ENCODE peak calls at places on chromosomes 13 and 19, in seven cellular contexts. H is K562, Z is SK-N-SH, P is HCT116, D is H1, K is GM12878, Y is HepG2. I is an unnamed sample.

GRCh38 chr19:57665261-57665806 is 3.4 kb upstream of the ZSCAN4 start:
- DNase-seq in H (no peak), Z (no peak), P (no peak), D (no peak), K (no peak), Y (no peak), I (no peak)

GRCh38 chr19:5880604-5881078 is 10.3 kb upstream of the FUT5 start:
- DNase-seq in H (no peak), Z (no peak), P (no peak), D (no peak), K (no peak), Y (peak), I (no peak)

GRCh38 chr13:38366954-38367645 is 17.4 kb downstream of the UFM1 start:
- DNase-seq in H (no peak), Z (no peak), P (no peak), D (no peak), K (no peak), Y (no peak), I (no peak)

GRCh38 chr19:44696939-44697669 is 1.8 kb upstream of the CEACAM16 start:
- DNase-seq in H (no peak), Z (no peak), P (no peak), D (no peak), K (no peak), Y (no peak), I (no peak)

GRCh38 chr19:33778089-33778791 is 18.4 kb upstream of the KCTD15 start:
- DNase-seq in H (peak), Z (peak), P (no peak), D (peak), K (peak), Y (peak), I (peak)

GRCh38 chr19:58563034-58563573 is 4.7 kb upstream of the UBE2M start:
- DNase-seq in H (no peak), Z (peak), P (no peak), D (no peak), K (no peak), Y (no peak), I (no peak)

GRCh38 chr13:54682184-54682583 is 1653.6 kb downstream of the OLFM4 start:
- DNase-seq in H (no peak), Z (no peak), P (no peak), D (no peak), K (no peak), Y (no peak), I (no peak)

GRCh38 chr13:105638446-105638845 is 897.0 kb downstream of the EFNB2 start:
- DNase-seq in H (no peak), Z (no peak), P (no peak), D (no peak), K (no peak), Y (no peak), I (no peak)

GRCh38 chr19:13965377-13965896 is 13.1 kb downstream of the DCAF15 start:
- DNase-seq in H (no peak), Z (no peak), P (no peak), D (no peak), K (no peak), Y (no peak), I (no peak)

GRCh38 chr13:40676007-40676406 is 9.6 kb upstream of the FOXO1 start:
- DNase-seq in H (no peak), Z (no peak), P (no peak), D (no peak), K (no peak), Y (no peak), I (no peak)

GRCh38 chr13:101211261-101211660 is 205.0 kb downstream of the NALCN start:
- DNase-seq in H (no peak), Z (no peak), P (no peak), D (no peak), K (no peak), Y (no peak), I (no peak)

GRCh38 chr19:51830263-51830662 is 35.3 kb downstream of the FPR3 start:
- DNase-seq in H (peak), Z (no peak), P (no peak), D (no peak), K (no peak), Y (no peak), I (no peak)

GRCh38 chr13:112562254-112562653 is 25.7 kb downstream of the TUBGCP3 start:
- DNase-seq in H (no peak), Z (no peak), P (no peak), D (no peak), K (no peak), Y (no peak), I (no peak)

GRCh38 chr13:72760189-72760588 is 21.5 kb downstream of the DIS3 start:
- DNase-seq in H (no peak), Z (no peak), P (no peak), D (no peak), K (no peak), Y (no peak), I (no peak)

GRCh38 chr19:16247353-16248182 is 49.9 kb downstream of the AP1M1 start:
- DNase-seq in H (peak), Z (peak), P (peak), D (peak), K (peak), Y (peak), I (peak)

GRCh38 chr13:38348890-38349289 is 761 bp upstream of the UFM1 start:
- DNase-seq in H (peak), Z (no peak), P (no peak), D (no peak), K (no peak), Y (no peak), I (no peak)

GRCh38 chr13:36875955-36876354 is 44.1 kb downstream of the SMAD9 start:
- DNase-seq in H (no peak), Z (peak), P (no peak), D (no peak), K (no peak), Y (no peak), I (no peak)

GRCh38 chr19:18385675-18386542 is at the start of gene GDF15:
- DNase-seq in H (peak), Z (peak), P (peak), D (peak), K (no peak), Y (peak), I (peak)

GRCh38 chr13:31846984-31847752 is 107.8 kb downstream of the RXFP2 start:
- DNase-seq in H (peak), Z (peak), P (no peak), D (no peak), K (no peak), Y (no peak), I (no peak)

GRCh38 chr13:79030513-79030912 is 371.6 kb upstream of the OBI1 start:
- DNase-seq in H (no peak), Z (peak), P (no peak), D (no peak), K (no peak), Y (no peak), I (no peak)

GRCh38 chr13:20499986-20500385 is 25.7 kb downstream of the CRYL1 start:
- DNase-seq in H (no peak), Z (no peak), P (no peak), D (no peak), K (no peak), Y (no peak), I (no peak)

GRCh38 chr13:111008351-111008750 is 93.5 kb upstream of the ANKRD10 start:
- DNase-seq in H (no peak), Z (no peak), P (no peak), D (no peak), K (no peak), Y (no peak), I (no peak)

GRCh38 chr19:42422576-42423461 is 4.4 kb downstream of the LIPE start:
- DNase-seq in H (no peak), Z (peak), P (no peak), D (no peak), K (no peak), Y (peak), I (no peak)

GRCh38 chr13:50990540-50991506 is 81.2 kb downstream of the RNASEH2B start:
- DNase-seq in H (peak), Z (peak), P (no peak), D (no peak), K (no peak), Y (no peak), I (no peak)

GRCh38 chr13:47241446-47241845 is 344.6 kb upstream of the HTR2A start:
- DNase-seq in H (peak), Z (no peak), P (no peak), D (no peak), K (no peak), Y (no peak), I (peak)

GRCh38 chr13:61013782-61014181 is 401.9 kb downstream of the PCDH20 start:
- DNase-seq in H (no peak), Z (no peak), P (no peak), D (no peak), K (no peak), Y (no peak), I (no peak)

GRCh38 chr19:41273076-41273475 is 8.9 kb downstream of the HNRNPUL1 start:
- DNase-seq in H (no peak), Z (no peak), P (no peak), D (no peak), K (no peak), Y (no peak), I (no peak)

GRCh38 chr13:21637296-21637695 is 33.3 kb upstream of the MICU2 start:
- DNase-seq in H (peak), Z (no peak), P (peak), D (no peak), K (no peak), Y (peak), I (no peak)

GRCh38 chr13:49652691-49653305 is 24.5 kb downstream of the ARL11 start:
- DNase-seq in H (peak), Z (peak), P (peak), D (peak), K (no peak), Y (peak), I (peak)

GRCh38 chr13:35465345-35465744 is 11.1 kb downstream of the MAB21L1 start:
- DNase-seq in H (no peak), Z (no peak), P (no peak), D (no peak), K (no peak), Y (no peak), I (no peak)

GRCh38 chr13:41668130-41668757 is 210.9 kb downstream of the RGCC start:
- DNase-seq in H (peak), Z (peak), P (peak), D (no peak), K (peak), Y (peak), I (peak)

GRCh38 chr13:51923983-51924539 is 62.3 kb downstream of the CCDC70 start:
- DNase-seq in H (peak), Z (peak), P (peak), D (no peak), K (no peak), Y (peak), I (no peak)

GRCh38 chr13:34322416-34323074 is 504.6 kb downstream of the RFC3 start:
- DNase-seq in H (no peak), Z (no peak), P (no peak), D (no peak), K (no peak), Y (no peak), I (no peak)

GRCh38 chr19:6343462-6343861 is 10.1 kb upstream of the ACER1 start:
- DNase-seq in H (peak), Z (no peak), P (no peak), D (no peak), K (no peak), Y (no peak), I (no peak)

GRCh38 chr19:41746593-41747227 is 8.6 kb upstream of the CEACAM6 start:
- DNase-seq in H (peak), Z (peak), P (peak), D (peak), K (no peak), Y (peak), I (peak)

GRCh38 chr13:24264976-24265375 is 44.4 kb upstream of the C1QTNF9 start:
- DNase-seq in H (no peak), Z (no peak), P (no peak), D (no peak), K (no peak), Y (no peak), I (no peak)

GRCh38 chr19:9793051-9793591 is 24.6 kb upstream of the ZNF846 start:
- DNase-seq in H (peak), Z (no peak), P (no peak), D (no peak), K (no peak), Y (no peak), I (peak)

GRCh38 chr19:51124729-51125128 is at the start of gene SIGLEC9:
- DNase-seq in H (no peak), Z (no peak), P (no peak), D (no peak), K (no peak), Y (no peak), I (no peak)

GRCh38 chr19:49398931-49399330 is 10.9 kb downstream of the KASH5 start:
- DNase-seq in H (no peak), Z (no peak), P (no peak), D (no peak), K (no peak), Y (no peak), I (no peak)

GRCh38 chr19:49395581-49396407 is 7.7 kb downstream of the KASH5 start:
- DNase-seq in H (peak), Z (peak), P (no peak), D (no peak), K (no peak), Y (no peak), I (no peak)

GRCh38 chr19:49400034-49400433 is 12.0 kb downstream of the KASH5 start:
- DNase-seq in H (no peak), Z (no peak), P (no peak), D (no peak), K (no peak), Y (peak), I (no peak)

GRCh38 chr19:49396738-49397505 is 8.9 kb downstream of the KASH5 start:
- DNase-seq in H (no peak), Z (peak), P (no peak), D (no peak), K (no peak), Y (no peak), I (no peak)

DNA sequence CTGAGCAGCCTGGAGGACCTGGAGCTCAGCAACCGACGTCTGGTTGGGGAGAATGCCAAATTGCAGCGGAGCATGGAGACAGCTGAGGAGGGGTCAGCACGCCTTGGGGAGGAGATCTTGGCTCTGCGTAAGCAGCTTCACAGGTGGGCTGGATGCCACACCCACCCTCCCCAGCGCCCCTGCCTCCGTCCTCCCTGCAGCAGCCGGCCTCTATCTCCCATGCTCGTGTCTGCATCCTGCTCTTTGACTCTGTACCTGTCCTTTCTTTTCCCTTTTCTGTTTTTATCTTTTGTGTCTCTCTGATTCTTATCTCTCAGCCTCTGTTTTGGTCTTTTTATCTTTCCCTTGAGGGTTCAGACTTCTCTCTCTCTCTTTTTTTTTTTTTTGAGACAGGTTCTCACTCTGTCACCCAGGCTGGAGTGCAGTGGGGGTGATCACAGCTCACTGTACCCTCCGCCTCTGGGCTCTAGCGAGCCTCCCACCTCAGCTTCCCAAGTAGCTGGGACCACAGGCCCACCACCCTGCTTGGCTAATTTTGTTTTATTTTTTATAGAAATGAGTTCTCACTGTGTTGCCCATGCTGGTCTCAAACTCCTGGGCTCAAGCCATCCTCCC is 10.1 kb downstream of the KASH5 start:
- DNase-seq in H (no peak), Z (peak), P (no peak), D (no peak), K (no peak), Y (no peak), I (no peak)
- TF ChIP-seq JUND in H (no peak), Z (no peak), P (no peak), D (no peak), K (no peak), Y (no peak), I (no peak)

DNA sequence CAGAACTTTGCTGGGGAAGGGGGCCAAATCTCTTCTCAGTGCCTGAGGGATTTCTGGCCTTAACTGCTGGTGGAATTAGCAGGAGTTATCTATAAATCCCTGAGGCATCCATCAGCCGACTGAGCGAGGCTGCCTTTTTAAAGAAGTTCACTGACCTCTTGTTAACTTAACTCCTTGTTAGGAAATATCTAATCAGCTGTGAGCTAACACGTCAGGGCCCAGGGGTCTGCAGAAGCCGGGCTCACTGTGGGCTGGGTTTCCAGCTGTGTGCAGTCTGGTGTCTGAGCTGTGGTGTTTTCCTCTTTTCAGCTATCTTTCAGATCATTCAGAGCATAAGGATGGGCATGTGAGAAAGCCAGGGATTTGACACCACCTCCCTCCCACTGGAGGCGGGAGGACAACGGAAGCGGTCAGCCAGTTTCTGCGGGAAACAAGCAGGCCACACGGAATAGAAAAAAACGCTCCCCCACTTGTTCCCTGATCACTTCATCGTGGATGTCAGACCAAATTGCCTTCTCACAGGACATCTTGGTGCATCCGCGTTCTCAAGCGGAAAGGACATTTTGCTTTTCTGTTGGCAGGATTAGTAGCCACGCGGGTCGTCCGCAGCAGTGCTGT is 23.4 kb downstream of the SERP2 start:
- DNase-seq in H (peak), Z (peak), P (no peak), D (no peak), K (no peak), Y (no peak), I (no peak)
- TF ChIP-seq JUND in H (no peak), Z (no peak), P (no peak), D (no peak), K (no peak), Y (no peak), I (no peak)

GRCh38 chr13:80654638-80655249 is 313.8 kb upstream of the SPRY2 start:
- DNase-seq in H (no peak), Z (no peak), P (no peak), D (no peak), K (no peak), Y (no peak), I (no peak)
- TF ChIP-seq JUND in H (no peak), Z (no peak), P (no peak), D (no peak), K (no peak), Y (no peak), I (no peak)

DNA sequence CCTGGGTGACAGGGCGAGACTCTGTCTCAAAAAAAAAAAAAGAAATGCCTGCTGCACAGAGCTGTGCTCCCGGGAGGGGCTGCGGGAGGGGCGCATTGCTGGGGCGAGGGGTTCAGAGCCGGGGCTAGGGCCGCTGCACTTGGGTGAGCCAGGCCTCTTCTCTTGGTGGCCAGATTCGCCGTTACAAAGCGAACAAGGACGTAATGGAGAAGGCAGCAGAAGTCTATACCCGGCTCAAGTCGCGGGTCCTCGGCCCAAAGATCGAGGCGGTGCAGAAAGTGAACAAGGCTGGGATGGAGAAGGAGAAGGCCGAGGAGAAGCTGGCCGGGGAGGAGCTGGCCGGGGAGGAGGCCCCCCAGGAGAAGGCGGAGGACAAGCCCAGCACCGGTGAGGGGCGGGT is 19.0 kb downstream of the PLIN4 start:
- DNase-seq in H (no peak), Z (no peak), P (no peak), D (no peak), K (no peak), Y (no peak), I (no peak)
- TF ChIP-seq JUND in H (no peak), Z (no peak), P (no peak), D (no peak), K (no peak), Y (no peak), I (no peak)

GRCh38 chr13:30113983-30114491 is 193.3 kb downstream of the KATNAL1 start:
- DNase-seq in H (peak), Z (no peak), P (no peak), D (peak), K (no peak), Y (peak), I (no peak)
- TF ChIP-seq JUND in H (no peak), Z (no peak), P (no peak), D (no peak), K (no peak), Y (no peak), I (no peak)

DNA sequence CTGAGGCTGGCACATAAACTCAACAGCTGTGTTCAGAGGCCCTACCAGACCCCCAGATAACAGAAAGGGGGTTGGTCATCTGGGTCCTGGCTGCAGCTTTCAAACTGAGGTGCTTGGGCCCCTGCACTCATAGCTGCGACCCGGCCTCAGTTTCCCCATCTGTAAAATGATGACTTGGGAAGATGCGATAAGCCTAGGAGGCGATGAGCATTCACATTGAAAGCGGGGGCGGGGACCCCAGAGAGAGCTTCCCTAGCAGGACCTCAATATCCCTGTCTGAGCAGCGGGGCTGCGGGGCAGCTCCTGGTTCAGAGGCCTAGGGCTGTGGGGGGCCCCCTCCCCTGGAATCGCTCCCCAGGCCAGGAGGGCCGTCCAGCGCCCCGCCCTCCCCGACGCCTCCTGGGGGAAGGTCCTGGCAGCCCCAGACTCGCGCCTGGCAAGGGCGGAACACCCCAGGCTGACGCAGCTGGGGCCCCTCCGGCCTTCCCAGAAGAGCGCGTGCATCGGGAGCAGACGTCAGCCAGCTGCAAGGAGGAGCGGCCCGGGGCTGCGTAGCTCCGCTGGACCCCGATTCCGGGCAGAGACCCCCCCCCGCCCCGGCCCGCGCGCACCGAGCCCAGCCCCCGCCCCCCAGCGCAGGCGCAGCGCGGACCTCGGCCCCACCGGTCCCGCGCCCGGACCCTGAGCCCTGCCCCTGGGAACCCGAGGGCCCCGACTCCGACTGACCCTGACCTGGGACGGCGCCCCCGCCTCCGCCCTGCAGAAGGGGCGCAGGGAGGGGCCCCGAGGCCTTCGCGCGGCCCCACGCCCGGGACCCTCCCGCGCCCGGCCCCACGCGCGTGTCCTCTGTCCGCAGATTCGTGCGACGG is 3.5 kb downstream of the FSTL3 start:
- DNase-seq in H (peak), Z (peak), P (no peak), D (no peak), K (no peak), Y (no peak), I (peak)
- TF ChIP-seq JUND in H (no peak), Z (no peak), P (no peak), D (no peak), K (no peak), Y (no peak), I (no peak)